ENCODE peak calls at places on chromosomes 1 and 21, in seven cellular contexts. O is Calu3, N is fibroblast of villous mesenchyme, R is tibial artery, S is endothelial cell, Y is stomach, Q is AG04449. H is an unnamed sample.

GRCh38 chr1:151839457-151840409 is at the start of gene C2CD4D:
- DNase-seq in O (peak), N (no peak), R (no peak), S (peak), Y (peak), Q (no peak), H (no peak)

GRCh38 chr1:235101558-235102258 is 26.9 kb downstream of the TOMM20 start:
- DNase-seq in O (no peak), N (no peak), R (no peak), S (no peak), Y (no peak), Q (no peak), H (no peak)

GRCh38 chr21:45074818-45075605 is 632 bp downstream of the ADARB1 start:
- DNase-seq in O (peak), N (peak), R (no peak), S (peak), Y (peak), Q (no peak), H (no peak)

GRCh38 chr1:165207774-165208359 is 148.6 kb downstream of the LMX1A start:
- DNase-seq in O (no peak), N (no peak), R (no peak), S (no peak), Y (no peak), Q (no peak), H (no peak)

GRCh38 chr21:33360871-33361602 is 36.3 kb downstream of the IFNAR1 start:
- DNase-seq in O (peak), N (peak), R (peak), S (peak), Y (peak), Q (peak), H (peak)

GRCh38 chr1:48054246-48054645 is 57.1 kb upstream of the TRABD2B start:
- DNase-seq in O (no peak), N (no peak), R (no peak), S (no peak), Y (no peak), Q (no peak), H (no peak)

GRCh38 chr1:156870734-156871133 is 10.1 kb downstream of the NTRK1 start:
- DNase-seq in O (no peak), N (peak), R (no peak), S (no peak), Y (no peak), Q (peak), H (no peak)

GRCh38 chr1:40646385-40646784 is 19.1 kb downstream of the RIMS3 start:
- DNase-seq in O (no peak), N (peak), R (no peak), S (no peak), Y (no peak), Q (no peak), H (no peak)

GRCh38 chr1:199667079-199667478 is 360.4 kb upstream of the NR5A2 start:
- DNase-seq in O (no peak), N (no peak), R (no peak), S (no peak), Y (no peak), Q (no peak), H (no peak)

GRCh38 chr21:41475714-41476405 is 32.1 kb downstream of the TMPRSS2 start:
- DNase-seq in O (no peak), N (no peak), R (no peak), S (no peak), Y (no peak), Q (no peak), H (no peak)

GRCh38 chr1:35637401-35637809 is 3.9 kb downstream of the PSMB2 start:
- DNase-seq in O (no peak), N (peak), R (no peak), S (no peak), Y (no peak), Q (no peak), H (no peak)

GRCh38 chr1:41482001-41482765 is 2.3 kb downstream of the EDN2 start:
- DNase-seq in O (peak), N (no peak), R (no peak), S (no peak), Y (peak), Q (no peak), H (no peak)

GRCh38 chr1:51445346-51446090 is 73.5 kb downstream of the EPS15 start:
- DNase-seq in O (no peak), N (peak), R (no peak), S (no peak), Y (no peak), Q (peak), H (no peak)

GRCh38 chr21:31222142-31222541 is 121.9 kb downstream of the TIAM1 start:
- DNase-seq in O (no peak), N (no peak), R (no peak), S (no peak), Y (no peak), Q (no peak), H (no peak)

GRCh38 chr1:7888248-7889010 is 35.6 kb upstream of the UTS2 start:
- DNase-seq in O (no peak), N (peak), R (no peak), S (no peak), Y (no peak), Q (no peak), H (no peak)

GRCh38 chr1:228014235-228014930 is 7.6 kb downstream of the WNT3A start:
- DNase-seq in O (no peak), N (peak), R (peak), S (no peak), Y (no peak), Q (no peak), H (no peak)

GRCh38 chr1:117171900-117172501 is 38.7 kb downstream of the VTCN1 start:
- DNase-seq in O (peak), N (peak), R (no peak), S (no peak), Y (peak), Q (no peak), H (no peak)

GRCh38 chr1:227272428-227272827 is 45.9 kb downstream of the CDC42BPA start:
- DNase-seq in O (no peak), N (no peak), R (no peak), S (no peak), Y (no peak), Q (no peak), H (no peak)

GRCh38 chr1:221636096-221636495 is 105.8 kb downstream of the DUSP10 start:
- DNase-seq in O (no peak), N (no peak), R (no peak), S (no peak), Y (no peak), Q (no peak), H (no peak)

GRCh38 chr21:39568380-39568779 is 44.4 kb upstream of the B3GALT5 start:
- DNase-seq in O (no peak), N (no peak), R (no peak), S (no peak), Y (no peak), Q (no peak), H (no peak)

GRCh38 chr1:47066931-47067330 is at the start of gene CYP4Z1:
- DNase-seq in O (no peak), N (no peak), R (no peak), S (no peak), Y (no peak), Q (no peak), H (no peak)

GRCh38 chr21:21383126-21383525 is 384.9 kb downstream of the NCAM2 start:
- DNase-seq in O (no peak), N (peak), R (no peak), S (no peak), Y (no peak), Q (no peak), H (no peak)

GRCh38 chr1:50048791-50049190 is 25.0 kb upstream of the AGBL4 start:
- DNase-seq in O (no peak), N (no peak), R (no peak), S (no peak), Y (no peak), Q (no peak), H (no peak)

GRCh38 chr1:3625151-3625907 is 514 bp downstream of the TPRG1L start:
- DNase-seq in O (peak), N (peak), R (no peak), S (peak), Y (peak), Q (no peak), H (no peak)

GRCh38 chr1:67126111-67126746 is 8.5 kb downstream of the C1orf141 start:
- DNase-seq in O (no peak), N (no peak), R (no peak), S (no peak), Y (no peak), Q (no peak), H (no peak)

GRCh38 chr1:3130268-3130667 is 61.3 kb downstream of the PRDM16 start:
- DNase-seq in O (no peak), N (no peak), R (no peak), S (no peak), Y (no peak), Q (no peak), H (no peak)

GRCh38 chr1:60664079-60664478 is 418.3 kb upstream of the NFIA start:
- DNase-seq in O (no peak), N (no peak), R (no peak), S (no peak), Y (no peak), Q (no peak), H (no peak)

GRCh38 chr1:112985123-112985522 is 29.1 kb upstream of the SLC16A1 start:
- DNase-seq in O (no peak), N (no peak), R (no peak), S (no peak), Y (no peak), Q (no peak), H (no peak)

GRCh38 chr1:9438431-9439073 is 100.7 kb upstream of the SLC25A33 start:
- DNase-seq in O (peak), N (peak), R (peak), S (no peak), Y (peak), Q (peak), H (no peak)

GRCh38 chr1:96240438-96240837 is 481.1 kb upstream of the PTBP2 start:
- DNase-seq in O (no peak), N (no peak), R (no peak), S (no peak), Y (no peak), Q (no peak), H (no peak)

GRCh38 chr1:96233422-96233821 is 488.2 kb upstream of the PTBP2 start:
- DNase-seq in O (no peak), N (no peak), R (no peak), S (no peak), Y (no peak), Q (no peak), H (no peak)

GRCh38 chr1:96234299-96234698 is 487.3 kb upstream of the PTBP2 start:
- DNase-seq in O (peak), N (peak), R (peak), S (no peak), Y (peak), Q (no peak), H (no peak)

GRCh38 chr1:96238426-96238825 is 483.2 kb upstream of the PTBP2 start:
- DNase-seq in O (no peak), N (no peak), R (no peak), S (no peak), Y (no peak), Q (no peak), H (no peak)

DNA sequence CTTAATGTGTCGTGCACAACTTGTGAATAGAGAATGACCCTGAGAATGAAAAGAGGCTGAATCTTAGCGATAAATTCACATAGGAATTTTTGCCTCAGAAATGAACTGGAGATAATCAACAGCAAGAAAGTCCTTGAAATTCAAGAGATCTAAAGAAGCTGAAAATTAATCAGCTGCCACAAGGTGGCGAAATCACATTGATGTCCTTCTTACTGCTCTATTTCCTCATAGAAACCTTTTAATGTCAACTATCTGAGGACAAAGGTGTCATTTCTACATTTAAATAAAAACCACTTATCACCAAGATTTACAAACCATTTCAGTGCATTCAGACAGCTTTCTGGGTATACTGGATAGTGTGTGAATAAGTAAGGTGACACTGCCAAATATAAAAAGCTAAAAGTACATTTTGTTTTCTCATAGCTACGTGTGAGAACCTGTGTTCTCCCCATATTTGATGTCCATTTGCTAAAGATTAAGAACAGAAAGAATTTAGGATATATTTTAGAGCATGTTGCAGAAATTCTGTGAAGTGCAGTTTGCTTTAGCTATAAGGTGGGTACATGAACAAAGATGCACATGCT is 485.3 kb upstream of the PTBP2 start:
- DNase-seq in O (peak), N (peak), R (no peak), S (peak), Y (peak), Q (peak), H (no peak)
- TF ChIP-seq CTCF in O (peak), N (peak), R (peak), S (peak), Y (no peak), Q (peak), H (peak)

GRCh38 chr1:244639561-244639960 is 13.4 kb upstream of the DESI2 start:
- DNase-seq in O (no peak), N (no peak), R (no peak), S (no peak), Y (no peak), Q (no peak), H (no peak)

GRCh38 chr1:244633140-244633539 is 19.8 kb upstream of the DESI2 start:
- DNase-seq in O (no peak), N (no peak), R (no peak), S (no peak), Y (no peak), Q (no peak), H (no peak)

GRCh38 chr1:244642526-244642925 is 10.4 kb upstream of the DESI2 start:
- DNase-seq in O (no peak), N (no peak), R (no peak), S (no peak), Y (no peak), Q (no peak), H (no peak)

GRCh38 chr1:244640917-244641316 is 12.0 kb upstream of the DESI2 start:
- DNase-seq in O (no peak), N (no peak), R (no peak), S (no peak), Y (no peak), Q (no peak), H (no peak)

DNA sequence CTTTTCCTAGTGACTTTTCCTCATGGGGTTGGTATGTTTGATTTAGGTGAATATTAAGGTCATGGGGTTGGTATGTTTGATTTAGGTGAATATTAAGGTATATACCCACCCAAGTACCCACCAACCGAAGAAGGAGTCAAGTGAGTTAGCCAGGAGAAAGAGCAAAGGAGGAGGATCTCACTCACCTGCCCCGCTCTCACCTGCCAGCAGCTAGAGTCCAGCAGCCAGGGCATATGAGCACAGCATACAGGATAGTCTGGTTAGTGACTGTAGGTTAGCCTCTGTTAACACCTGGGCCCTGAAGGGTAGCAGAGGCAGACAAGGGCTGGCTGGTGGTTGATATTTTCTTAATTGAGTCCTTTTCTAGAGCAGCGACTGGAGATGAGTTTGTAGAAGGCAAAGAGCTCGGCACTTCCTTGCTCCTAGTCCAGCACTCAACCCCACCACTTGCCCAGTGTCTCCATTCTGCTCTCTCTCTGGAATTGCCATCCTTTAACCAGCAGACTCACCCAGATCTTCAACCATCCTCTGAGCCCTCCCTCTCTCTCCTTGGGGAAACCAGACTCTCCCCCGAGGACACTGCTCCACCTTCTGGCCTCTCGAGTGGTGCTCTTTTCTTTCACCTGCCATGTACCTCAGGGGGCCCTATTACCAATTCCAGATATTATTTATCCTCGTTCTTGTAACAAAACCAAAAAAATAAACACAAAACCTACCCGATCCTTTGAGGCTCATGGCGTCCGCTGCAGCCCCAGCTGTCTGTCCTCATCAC is 16.3 kb upstream of the DESI2 start:
- DNase-seq in O (no peak), N (no peak), R (no peak), S (no peak), Y (no peak), Q (no peak), H (no peak)
- TF ChIP-seq CTCF in O (no peak), N (no peak), R (no peak), S (no peak), Y (no peak), Q (no peak), H (no peak)

GRCh38 chr1:72623299-72623708 is 341.0 kb upstream of the NEGR1 start:
- DNase-seq in O (peak), N (peak), R (no peak), S (peak), Y (no peak), Q (peak), H (no peak)
- TF ChIP-seq CTCF in O (peak), N (peak), R (peak), S (peak), Y (peak), Q (peak), H (peak)

GRCh38 chr1:154759793-154760192 is 110.3 kb downstream of the KCNN3 start:
- DNase-seq in O (no peak), N (no peak), R (no peak), S (no peak), Y (peak), Q (no peak), H (no peak)

GRCh38 chr1:154758346-154758745 is 111.7 kb downstream of the KCNN3 start:
- DNase-seq in O (no peak), N (no peak), R (no peak), S (no peak), Y (peak), Q (no peak), H (no peak)

GRCh38 chr1:154759196-154759595 is 110.9 kb downstream of the KCNN3 start:
- DNase-seq in O (no peak), N (no peak), R (no peak), S (no peak), Y (peak), Q (no peak), H (no peak)

GRCh38 chr1:154757149-154757548 is 112.9 kb downstream of the KCNN3 start:
- DNase-seq in O (no peak), N (no peak), R (no peak), S (no peak), Y (peak), Q (no peak), H (no peak)

GRCh38 chr1:154760469-154760933 is 109.6 kb downstream of the KCNN3 start:
- DNase-seq in O (peak), N (peak), R (no peak), S (peak), Y (peak), Q (no peak), H (no peak)
- TF ChIP-seq CTCF in O (peak), N (peak), R (peak), S (peak), Y (peak), Q (peak), H (peak)

DNA sequence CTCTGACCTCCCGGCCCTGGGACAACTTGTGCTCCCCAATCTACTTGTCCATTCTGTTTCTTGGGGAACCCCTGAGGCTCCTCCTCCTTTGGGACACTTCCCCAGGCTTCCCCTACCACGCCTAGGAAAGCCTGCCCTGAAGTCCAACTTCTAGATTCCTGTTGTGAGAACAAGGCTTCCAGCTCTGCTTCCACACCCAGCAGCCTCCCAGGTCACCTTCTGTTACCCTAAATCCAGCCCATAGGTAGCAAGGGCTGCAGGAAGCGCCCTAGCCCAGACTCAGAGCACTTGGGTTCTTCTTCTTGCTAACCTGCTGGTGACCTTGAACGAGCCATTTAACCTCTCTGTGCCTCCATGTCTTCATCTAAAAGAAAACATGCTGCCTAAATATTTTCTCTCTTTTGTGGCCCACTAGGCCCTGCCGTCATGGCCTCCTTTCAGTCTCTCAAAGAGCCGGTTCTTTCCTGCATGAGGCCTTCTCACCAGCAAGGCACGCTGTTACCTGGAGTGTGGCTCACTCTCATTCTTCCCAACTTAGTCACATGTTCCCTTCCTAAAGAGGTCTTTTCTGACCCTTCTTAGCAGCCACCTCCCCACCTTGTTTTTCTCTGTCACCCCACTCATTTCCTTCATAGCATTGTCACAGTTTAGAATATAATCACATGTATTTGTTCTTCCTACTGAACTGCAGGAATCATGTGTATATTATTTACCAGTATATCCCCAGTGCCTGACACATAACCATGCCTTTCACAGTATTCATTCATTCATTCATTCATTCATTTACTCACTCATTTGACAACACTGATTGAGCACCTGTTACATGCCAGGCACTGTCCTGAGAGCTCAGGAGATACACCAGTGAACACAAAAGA is 1.4 kb downstream of the CAPN2 start:
- DNase-seq in O (no peak), N (no peak), R (no peak), S (no peak), Y (no peak), Q (no peak), H (no peak)
- TF ChIP-seq CTCF in O (no peak), N (no peak), R (no peak), S (no peak), Y (no peak), Q (no peak), H (no peak)

H was measured in CD14-positive monocyte.